ENCODE peak calls at places on chromosomes 13 and 19, in five cellular contexts. One of them, this sample, is unnamed.

GRCh38 chr13:45206340-45206739 is 5.5 kb upstream of the KCTD4 start:
- DNase-seq in dorsolateral prefrontal cortex: no peak
- DNase-seq in HCT116: peak
- DNase-seq in Caco-2: no peak
- DNase-seq in mucosa of gallbladder: no peak
- DNase-seq in this sample: no peak

GRCh38 chr13:28401303-28402056 is 93.4 kb downstream of the FLT1 start:
- DNase-seq in dorsolateral prefrontal cortex: no peak
- DNase-seq in HCT116: no peak
- DNase-seq in Caco-2: no peak
- DNase-seq in mucosa of gallbladder: no peak
- DNase-seq in this sample: no peak

GRCh38 chr19:51138549-51138979 is 3.5 kb upstream of the SIGLEC7 start:
- DNase-seq in dorsolateral prefrontal cortex: no peak
- DNase-seq in HCT116: no peak
- DNase-seq in Caco-2: no peak
- DNase-seq in mucosa of gallbladder: no peak
- DNase-seq in this sample: no peak

GRCh38 chr19:39426170-39426569 is 9.6 kb downstream of the RPS16 start:
- DNase-seq in dorsolateral prefrontal cortex: no peak
- DNase-seq in HCT116: no peak
- DNase-seq in Caco-2: no peak
- DNase-seq in mucosa of gallbladder: no peak
- DNase-seq in this sample: no peak

GRCh38 chr19:496333-496634 is at the start of gene MADCAM1:
- DNase-seq in dorsolateral prefrontal cortex: no peak
- DNase-seq in HCT116: no peak
- DNase-seq in Caco-2: no peak
- DNase-seq in mucosa of gallbladder: no peak
- DNase-seq in this sample: no peak

GRCh38 chr19:35715981-35716734 is 1.6 kb upstream of the KMT2B start:
- DNase-seq in dorsolateral prefrontal cortex: no peak
- DNase-seq in HCT116: no peak
- DNase-seq in Caco-2: no peak
- DNase-seq in mucosa of gallbladder: peak
- DNase-seq in this sample: no peak

GRCh38 chr13:20414475-20415287 is 111.0 kb downstream of the CRYL1 start:
- DNase-seq in dorsolateral prefrontal cortex: no peak
- DNase-seq in HCT116: no peak
- DNase-seq in Caco-2: no peak
- DNase-seq in mucosa of gallbladder: no peak
- DNase-seq in this sample: no peak

GRCh38 chr19:35944553-35944952 is 8.4 kb downstream of the LRFN3 start:
- DNase-seq in dorsolateral prefrontal cortex: no peak
- DNase-seq in HCT116: no peak
- DNase-seq in Caco-2: no peak
- DNase-seq in mucosa of gallbladder: no peak
- DNase-seq in this sample: no peak

GRCh38 chr13:38697197-38697596 is 10.3 kb downstream of the FREM2 start:
- DNase-seq in dorsolateral prefrontal cortex: no peak
- DNase-seq in HCT116: no peak
- DNase-seq in Caco-2: no peak
- DNase-seq in mucosa of gallbladder: no peak
- DNase-seq in this sample: no peak

GRCh38 chr13:75919660-75920199 is 283.6 kb downstream of the LMO7 start:
- DNase-seq in dorsolateral prefrontal cortex: no peak
- DNase-seq in HCT116: no peak
- DNase-seq in Caco-2: no peak
- DNase-seq in mucosa of gallbladder: no peak
- DNase-seq in this sample: no peak

GRCh38 chr13:29594710-29595379 is 643 bp downstream of the SLC7A1 start:
- DNase-seq in dorsolateral prefrontal cortex: no peak
- DNase-seq in HCT116: no peak
- DNase-seq in Caco-2: peak
- DNase-seq in mucosa of gallbladder: peak
- DNase-seq in this sample: peak

GRCh38 chr19:38049105-38049649 is 142.2 kb downstream of the SIPA1L3 start:
- DNase-seq in dorsolateral prefrontal cortex: no peak
- DNase-seq in HCT116: no peak
- DNase-seq in Caco-2: no peak
- DNase-seq in mucosa of gallbladder: no peak
- DNase-seq in this sample: no peak

GRCh38 chr19:16885166-16885565 is 3.6 kb upstream of the F2RL3 start:
- DNase-seq in dorsolateral prefrontal cortex: no peak
- DNase-seq in HCT116: no peak
- DNase-seq in Caco-2: no peak
- DNase-seq in mucosa of gallbladder: no peak
- DNase-seq in this sample: no peak

GRCh38 chr13:113455384-113455783 is 2.1 kb upstream of the ADPRHL1 start:
- DNase-seq in dorsolateral prefrontal cortex: no peak
- DNase-seq in HCT116: no peak
- DNase-seq in Caco-2: no peak
- DNase-seq in mucosa of gallbladder: no peak
- DNase-seq in this sample: no peak

GRCh38 chr19:31383553-31383952 is 34.3 kb upstream of the TSHZ3 start:
- DNase-seq in dorsolateral prefrontal cortex: no peak
- DNase-seq in HCT116: no peak
- DNase-seq in Caco-2: no peak
- DNase-seq in mucosa of gallbladder: no peak
- DNase-seq in this sample: no peak

GRCh38 chr13:105177265-105177900 is 1358.1 kb downstream of the EFNB2 start:
- DNase-seq in dorsolateral prefrontal cortex: no peak
- DNase-seq in HCT116: no peak
- DNase-seq in Caco-2: no peak
- DNase-seq in mucosa of gallbladder: no peak
- DNase-seq in this sample: no peak

GRCh38 chr19:38707512-38708114 is 36.7 kb downstream of the CAPN12 start:
- DNase-seq in dorsolateral prefrontal cortex: no peak
- DNase-seq in HCT116: no peak
- DNase-seq in Caco-2: no peak
- DNase-seq in mucosa of gallbladder: peak
- DNase-seq in this sample: peak

GRCh38 chr13:99280166-99280565 is 22.0 kb upstream of the GPR18 start:
- DNase-seq in dorsolateral prefrontal cortex: no peak
- DNase-seq in HCT116: no peak
- DNase-seq in Caco-2: no peak
- DNase-seq in mucosa of gallbladder: no peak
- DNase-seq in this sample: no peak

GRCh38 chr19:53991224-53992113 is at the start of gene CACNG6:
- DNase-seq in dorsolateral prefrontal cortex: no peak
- DNase-seq in HCT116: no peak
- DNase-seq in Caco-2: peak
- DNase-seq in mucosa of gallbladder: no peak
- DNase-seq in this sample: no peak

GRCh38 chr19:51703655-51704515 is 10.8 kb downstream of the SPACA6 start:
- DNase-seq in dorsolateral prefrontal cortex: peak
- DNase-seq in HCT116: peak
- DNase-seq in Caco-2: peak
- DNase-seq in mucosa of gallbladder: peak
- DNase-seq in this sample: peak